ENCODE peak calls at places on chromosomes 12 and 14, in four cellular contexts. One of them, this sample, is unnamed.

GRCh38 chr12:127565241-127565640 is 701.7 kb upstream of the TMEM132C start:
- DNase-seq in MCF 10A: no peak
- DNase-seq in T-cell: no peak
- DNase-seq in astrocyte of the spinal cord: no peak
- DNase-seq in this sample: no peak

GRCh38 chr12:76183459-76184186 is 99.1 kb upstream of the NAP1L1 start:
- DNase-seq in MCF 10A: peak
- DNase-seq in T-cell: no peak
- DNase-seq in astrocyte of the spinal cord: peak
- DNase-seq in this sample: peak

GRCh38 chr12:132367401-132367851 is 38.0 kb upstream of the GALNT9 start:
- DNase-seq in MCF 10A: peak
- DNase-seq in T-cell: no peak
- DNase-seq in astrocyte of the spinal cord: no peak
- DNase-seq in this sample: no peak

GRCh38 chr14:24149302-24149969 is 2.1 kb downstream of the RNF31 start:
- DNase-seq in MCF 10A: no peak
- DNase-seq in T-cell: no peak
- DNase-seq in astrocyte of the spinal cord: no peak
- DNase-seq in this sample: no peak

GRCh38 chr14:54175298-54175942 is 218.8 kb upstream of the BMP4 start:
- DNase-seq in MCF 10A: peak
- DNase-seq in T-cell: no peak
- DNase-seq in astrocyte of the spinal cord: peak
- DNase-seq in this sample: peak

GRCh38 chr12:49340095-49340870 is 3.3 kb upstream of the C1QL4 start:
- DNase-seq in MCF 10A: no peak
- DNase-seq in T-cell: no peak
- DNase-seq in astrocyte of the spinal cord: no peak
- DNase-seq in this sample: no peak

GRCh38 chr14:54488318-54488645 is 498 bp downstream of the GMFB start:
- DNase-seq in MCF 10A: no peak
- DNase-seq in T-cell: no peak
- DNase-seq in astrocyte of the spinal cord: no peak
- DNase-seq in this sample: no peak

GRCh38 chr12:9692909-9693308 is 23.4 kb downstream of the CLEC2D start:
- DNase-seq in MCF 10A: peak
- DNase-seq in T-cell: no peak
- DNase-seq in astrocyte of the spinal cord: no peak
- DNase-seq in this sample: no peak

GRCh38 chr12:93443576-93443975 is 1.8 kb upstream of the UBE2N start:
- DNase-seq in MCF 10A: no peak
- DNase-seq in T-cell: no peak
- DNase-seq in astrocyte of the spinal cord: no peak
- DNase-seq in this sample: no peak

GRCh38 chr14:61719344-61720301 is 24.3 kb downstream of the HIF1A start:
- DNase-seq in MCF 10A: no peak
- DNase-seq in T-cell: no peak
- DNase-seq in astrocyte of the spinal cord: no peak
- DNase-seq in this sample: no peak

GRCh38 chr12:76142305-76142704 is 57.8 kb upstream of the NAP1L1 start:
- DNase-seq in MCF 10A: no peak
- DNase-seq in T-cell: no peak
- DNase-seq in astrocyte of the spinal cord: no peak
- DNase-seq in this sample: no peak

GRCh38 chr12:8033153-8034044 is 883 bp downstream of the FOXJ2 start:
- DNase-seq in MCF 10A: peak
- DNase-seq in T-cell: no peak
- DNase-seq in astrocyte of the spinal cord: peak
- DNase-seq in this sample: no peak

GRCh38 chr12:1777798-1778197 is 42.6 kb upstream of the LRTM2 start:
- DNase-seq in MCF 10A: peak
- DNase-seq in T-cell: no peak
- DNase-seq in astrocyte of the spinal cord: peak
- DNase-seq in this sample: peak

GRCh38 chr12:51792417-51792816 is 56.1 kb downstream of the FIGNL2 start:
- DNase-seq in MCF 10A: no peak
- DNase-seq in T-cell: no peak
- DNase-seq in astrocyte of the spinal cord: no peak
- DNase-seq in this sample: no peak

GRCh38 chr14:56057071-56057865 is 60.9 kb upstream of the PELI2 start:
- DNase-seq in MCF 10A: no peak
- DNase-seq in T-cell: no peak
- DNase-seq in astrocyte of the spinal cord: no peak
- DNase-seq in this sample: no peak

GRCh38 chr14:74848768-74849167 is 27.2 kb downstream of the PROX2 start:
- DNase-seq in MCF 10A: peak
- DNase-seq in T-cell: no peak
- DNase-seq in astrocyte of the spinal cord: no peak
- DNase-seq in this sample: peak

This sample was measured in foreskin keratinocyte.